ENCODE peak calls at places on chromosomes 4 and X, in four cellular contexts. S is K562, Q is A549, Z is IMR-90. E is an unnamed sample.

GRCh38 chr4:3009422-3009821 is 46.1 kb downstream of the GRK4 start:
- DNase-seq in Z (no peak), Q (peak), S (peak), E (peak)

GRCh38 chrX:50704360-50704759 is 109.6 kb downstream of the SHROOM4 start:
- DNase-seq in S (no peak), Z (peak), Q (no peak), E (no peak)

GRCh38 chr4:122249357-122249756 is 97.2 kb downstream of the BLTP1 start:
- DNase-seq in Q (no peak), Z (no peak), S (no peak), E (peak)

GRCh38 chr4:81468685-81469084 is 3.0 kb downstream of the RASGEF1B start:
- DNase-seq in Q (no peak), Z (no peak), S (no peak), E (no peak)

GRCh38 chrX:16957751-16958150 is 11.3 kb downstream of the REPS2 start:
- DNase-seq in Q (no peak), S (no peak), Z (no peak), E (no peak)

GRCh38 chrX:1103360-1103759 is 109.1 kb downstream of the CRLF2 start:
- DNase-seq in Z (no peak), S (no peak), Q (no peak), E (no peak)

GRCh38 chr4:125315571-125316390 is 1.0 kb downstream of the FAT4 start:
- DNase-seq in S (no peak), Z (peak), Q (peak), E (peak)

GRCh38 chrX:10579753-10580060 is 40.7 kb downstream of the MID1 start:
- DNase-seq in S (no peak), Q (no peak), Z (peak), E (no peak)

GRCh38 chrX:63349307-63349706 is 1.8 kb downstream of the SPIN4 start:
- DNase-seq in Q (no peak), Z (no peak), S (peak), E (no peak)

GRCh38 chr4:77582151-77582550 is 23.5 kb upstream of the CXCL13 start:
- DNase-seq in Z (no peak), S (no peak), Q (no peak), E (no peak)

GRCh38 chr4:107939307-107939706 is 8.0 kb downstream of the CYP2U1 start:
- DNase-seq in Z (peak), Q (no peak), S (no peak), E (no peak)

GRCh38 chr4:21664355-21664754 is 284.2 kb downstream of the KCNIP4 start:
- DNase-seq in S (no peak), Q (no peak), Z (no peak), E (no peak)

GRCh38 chr4:175412161-175412560 is 399.9 kb downstream of the GPM6A start:
- DNase-seq in Z (peak), Q (no peak), S (no peak), E (no peak)

GRCh38 chr4:182880387-182881356 is 36.5 kb downstream of the DCTD start:
- DNase-seq in Q (no peak), S (no peak), Z (peak), E (peak)

GRCh38 chrX:104195489-104196084 is 29.3 kb downstream of the FAM199X start:
- DNase-seq in S (peak), Q (peak), Z (peak), E (peak)

GRCh38 chr4:184331155-184331995 is 113.7 kb upstream of the ENPP6 start:
- DNase-seq in Q (no peak), Z (peak), S (no peak), E (no peak)

GRCh38 chr4:14906805-14907204 is 95.5 kb upstream of the CPEB2 start:
- DNase-seq in Q (no peak), S (no peak), Z (no peak), E (no peak)

GRCh38 chrX:127138218-127138617 is 318.7 kb downstream of the PRR32 start:
- DNase-seq in Q (no peak), Z (no peak), S (no peak), E (no peak)

GRCh38 chrX:40245411-40246140 is 147.8 kb upstream of the BCOR start:
- DNase-seq in S (no peak), Z (no peak), Q (no peak), E (no peak)

GRCh38 chr4:13700196-13701140 is 72.9 kb upstream of the BOD1L1 start:
- DNase-seq in Z (peak), Q (peak), S (no peak), E (no peak)

GRCh38 chr4:77852892-77853495 is 9.6 kb upstream of the MRPL1 start:
- DNase-seq in Q (no peak), S (no peak), Z (no peak), E (no peak)

GRCh38 chrX:135707880-135708279 is 5.6 kb upstream of the CT45A1 start:
- DNase-seq in Z (no peak), Q (peak), S (peak), E (peak)

GRCh38 chr4:38290914-38291313 is 330.7 kb downstream of the PTTG2 start:
- DNase-seq in Q (no peak), S (no peak), Z (no peak), E (no peak)

GRCh38 chr4:105712766-105713165 is 4.2 kb downstream of the GSTCD start:
- DNase-seq in Q (no peak), S (no peak), Z (no peak), E (no peak)

GRCh38 chrX:16722481-16722880 is 3.1 kb downstream of the SYAP1 start:
- DNase-seq in Q (no peak), Z (peak), S (no peak), E (no peak)

GRCh38 chrX:107669276-107669675 is 41.0 kb downstream of the PRPS1 start:
- DNase-seq in Q (no peak), S (no peak), Z (no peak), E (no peak)

GRCh38 chr4:107258359-107258758 is 222.2 kb upstream of the DKK2 start:
- DNase-seq in Z (peak), Q (no peak), S (no peak), E (no peak)

DNA sequence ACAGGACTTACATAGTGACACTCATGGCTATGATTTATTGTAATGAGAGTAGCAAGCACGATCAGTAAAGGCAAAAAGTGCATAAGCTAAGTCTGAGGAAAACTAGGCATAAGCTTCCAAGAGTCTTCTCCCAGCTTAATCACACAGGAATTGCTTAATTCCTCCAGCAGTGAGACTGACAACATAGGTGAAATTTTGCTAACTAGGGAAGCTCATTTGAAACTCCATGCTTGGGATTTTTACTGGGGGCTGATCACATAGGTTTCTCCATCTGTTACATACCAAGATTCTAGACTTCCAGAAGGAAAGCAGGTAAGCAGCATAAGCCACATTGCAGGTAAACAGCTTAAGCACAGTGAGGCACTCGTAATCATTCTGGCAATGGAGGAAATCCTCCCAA is 71.8 kb upstream of the FHDC1 start:
- DNase-seq in Q (no peak), S (no peak), Z (no peak), E (no peak)
- TF ChIP-seq MAZ in Q (no peak), S (no peak), Z (no peak), E (no peak)

GRCh38 chrX:30151964-30152363 is 63.4 kb upstream of the MAGEB2 start:
- DNase-seq in Z (no peak), S (no peak), Q (no peak), E (no peak)

GRCh38 chrX:30153175-30153880 is 62.0 kb upstream of the MAGEB2 start:
- DNase-seq in S (no peak), Q (no peak), Z (no peak), E (no peak)

GRCh38 chrX:30153881-30154260 is 61.5 kb upstream of the MAGEB2 start:
- DNase-seq in S (no peak), Q (no peak), Z (peak), E (no peak)

GRCh38 chrX:30147996-30148643 is 67.2 kb upstream of the MAGEB2 start:
- DNase-seq in Z (no peak), S (no peak), Q (no peak), E (no peak)

DNA sequence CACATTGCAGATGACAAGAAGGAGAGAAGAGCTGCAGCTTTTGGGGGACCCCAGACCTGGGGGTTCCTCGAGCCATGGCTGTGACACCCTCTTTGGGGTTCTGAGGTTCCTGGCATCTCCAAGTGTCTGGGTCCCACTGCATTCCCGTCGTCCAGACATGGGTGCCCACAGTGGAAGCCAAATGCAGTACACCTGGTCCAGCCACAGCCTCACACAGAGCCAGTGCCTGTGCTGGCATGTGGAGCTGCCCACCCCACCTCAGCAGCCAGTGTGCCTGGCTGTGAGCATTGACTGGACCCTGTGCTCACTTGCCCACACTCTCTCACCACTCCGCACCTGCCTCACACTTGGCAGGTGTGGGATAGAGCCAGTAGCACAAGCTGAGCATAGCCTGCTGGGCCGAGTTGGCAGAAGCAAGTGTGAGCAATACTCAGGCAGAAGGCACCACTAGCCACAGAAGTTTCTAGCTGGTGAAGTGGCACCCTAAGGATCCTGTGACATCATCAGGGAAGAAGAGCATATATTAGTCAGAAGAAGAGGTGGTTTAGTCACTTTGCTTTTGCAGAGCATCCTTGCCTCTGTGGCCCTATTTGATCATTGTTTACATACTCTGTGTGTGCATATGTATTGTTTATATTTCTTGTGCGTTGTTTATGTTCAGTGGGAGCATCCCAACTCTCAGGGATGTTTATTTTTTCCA is 65.0 kb upstream of the MAGEB2 start:
- DNase-seq in Q (no peak), Z (peak), S (no peak), E (no peak)
- TF ChIP-seq MAZ in Q (no peak), Z (no peak), S (no peak), E (no peak)

GRCh38 chrX:37918703-37919102 is 71.3 kb upstream of the DYNLT3 start:
- DNase-seq in Q (no peak), Z (no peak), S (no peak), E (no peak)

GRCh38 chrX:37921758-37922157 is 74.4 kb upstream of the DYNLT3 start:
- DNase-seq in Q (no peak), Z (peak), S (no peak), E (no peak)

GRCh38 chrX:37918168-37918567 is 70.8 kb upstream of the DYNLT3 start:
- DNase-seq in S (no peak), Q (no peak), Z (no peak), E (no peak)

GRCh38 chrX:37926700-37927099 is 79.3 kb upstream of the DYNLT3 start:
- DNase-seq in Q (peak), S (peak), Z (peak), E (peak)

DNA sequence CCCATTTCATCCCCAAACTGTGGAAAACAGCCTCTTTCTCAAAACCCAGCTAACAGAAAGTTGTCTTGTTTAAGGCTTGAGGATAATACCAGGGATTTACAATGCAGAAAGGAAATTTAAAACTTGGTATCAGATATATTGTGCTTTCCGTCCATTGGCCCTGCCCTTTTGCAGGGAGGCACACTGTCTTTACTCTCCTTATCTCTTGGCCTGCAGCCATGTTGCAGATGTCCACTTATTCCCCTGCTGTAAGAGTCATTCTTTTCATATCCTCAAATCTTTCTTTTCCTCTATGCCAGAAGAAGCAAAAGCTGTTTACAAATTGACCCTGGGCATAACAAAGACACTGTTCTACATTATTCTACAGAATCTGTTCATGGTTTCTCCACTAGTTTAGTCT is 75.6 kb upstream of the DYNLT3 start:
- DNase-seq in S (peak), Q (no peak), Z (no peak), E (no peak)
- TF ChIP-seq MAZ in S (no peak), Q (no peak), Z (no peak), E (no peak)

GRCh38 chr4:23718435-23718834 is 171.4 kb downstream of the PPARGC1A start:
- DNase-seq in Z (no peak), S (no peak), Q (no peak), E (no peak)
- TF ChIP-seq MAZ in Z (no peak), S (no peak), Q (no peak), E (no peak)

DNA sequence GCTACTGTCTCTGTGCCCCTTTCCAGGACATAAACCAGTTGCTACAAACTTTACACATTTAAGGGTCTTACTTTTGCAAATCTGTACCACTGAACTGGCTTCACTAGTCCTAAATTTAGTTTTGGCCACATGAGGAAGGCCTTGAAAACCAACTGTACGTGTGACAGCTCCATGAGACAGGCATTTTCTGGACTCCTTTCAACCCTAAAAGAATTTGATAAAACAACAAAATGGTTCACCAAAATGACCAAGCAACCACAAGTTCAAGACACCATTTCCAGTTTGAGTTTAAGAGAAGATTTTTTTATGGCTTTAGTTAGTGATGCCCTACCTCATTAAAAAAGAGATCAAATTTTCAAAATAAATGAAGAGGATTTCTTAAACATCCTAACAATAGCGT is 246.4 kb downstream of the ZNF674 start:
- DNase-seq in Q (no peak), Z (peak), S (no peak), E (no peak)
- TF ChIP-seq MAZ in Q (no peak), Z (no peak), S (no peak), E (no peak)

E was measured in HepG2.